ENCODE peak calls at places on chromosomes 13 and 19, in nine cellular contexts. E is pulmonary artery endothelial cell; T is GM10248; R is activated CD4-positive, alpha-beta T cell treated with anti-CD3 and anti-CD28 coated beads, Interleukin-2, amount 50 U/mL, for 48 hours; G is T-cell; Q is amygdala; U is pancreas; P is stimulated activated CD4-positive, alpha-beta T cell treated with anti-CD3 and anti-CD28 coated beads, Interleukin-1b, Interleukin-23, amount 100 ng/mL, for 24 hours; B is right atrium auricular region. Z is an unnamed sample.

GRCh38 chr19:58279925-58280316 is 1.2 kb downstream of the ZNF8 start:
- DNase-seq in U (no peak), R (no peak), E (no peak), Q (no peak), P (no peak), G (no peak), B (no peak), T (no peak), Z (no peak)

GRCh38 chr19:19900124-19900523 is 622 bp upstream of the ZNF93 start:
- DNase-seq in E (no peak), R (peak), T (no peak), U (no peak), P (no peak), G (no peak), Q (no peak), B (no peak), Z (peak)

GRCh38 chr13:110779046-110779445 is 65.5 kb downstream of the ING1 start:
- DNase-seq in E (no peak), U (no peak), G (no peak), T (no peak), R (no peak), B (no peak), Q (no peak), P (no peak), Z (no peak)

GRCh38 chr19:49338023-49338677 is 2.9 kb downstream of the CD37 start:
- DNase-seq in E (no peak), B (no peak), U (peak), T (peak), R (no peak), P (no peak), G (no peak), Q (no peak), Z (no peak)

GRCh38 chr13:44573071-44573470 is 3.1 kb downstream of the TSC22D1 start:
- DNase-seq in R (no peak), U (no peak), B (no peak), G (no peak), E (no peak), Q (no peak), T (no peak), P (no peak), Z (no peak)

GRCh38 chr13:74633734-74634133 is 499.5 kb upstream of the KLF12 start:
- DNase-seq in R (no peak), Q (no peak), E (no peak), B (no peak), U (no peak), G (no peak), T (no peak), P (no peak), Z (no peak)

GRCh38 chr13:75740008-75740407 is 103.9 kb downstream of the LMO7 start:
- DNase-seq in R (no peak), B (no peak), P (no peak), Q (no peak), U (no peak), E (no peak), T (no peak), G (no peak), Z (no peak)

GRCh38 chr19:38433268-38433733 is at the start of gene RYR1:
- DNase-seq in B (no peak), Q (no peak), P (peak), R (peak), E (no peak), U (no peak), T (peak), G (peak), Z (no peak)

GRCh38 chr13:112696001-112696868 is 6.4 kb downstream of the ATP11A start:
- DNase-seq in B (no peak), E (no peak), R (no peak), P (no peak), U (no peak), G (no peak), Q (no peak), T (no peak), Z (no peak)

GRCh38 chr13:20492641-20493040 is 33.0 kb downstream of the CRYL1 start:
- DNase-seq in T (peak), R (peak), B (no peak), P (peak), E (no peak), Q (no peak), U (no peak), G (no peak), Z (peak)

GRCh38 chr13:32134241-32134801 is 102.7 kb downstream of the FRY start:
- DNase-seq in U (no peak), G (no peak), R (no peak), T (no peak), E (no peak), P (no peak), B (no peak), Q (no peak), Z (peak)

GRCh38 chr13:29654384-29654783 is 58.9 kb upstream of the SLC7A1 start:
- DNase-seq in Q (no peak), B (no peak), E (no peak), T (no peak), R (no peak), P (no peak), U (no peak), G (no peak), Z (peak)